ENCODE peak calls at places on chromosomes 7 and 10, in ten cellular contexts. One of them, this sample, is unnamed.
A peak's percentile ranks its signal among the peaks of the same experiment; 100 is the strongest.

GRCh38 chr10:89633484-89633883 is 11.6 kb downstream of the PANK1 start:
- DNase-seq in effector CD4-positive, alpha-beta T cell: no peak
- DNase-seq in sigmoid colon: no peak
- DNase-seq in GM12865: no peak
- DNase-seq in amniotic stem cell: no peak
- DNase-seq in stimulated activated CD4-positive, alpha-beta T cell treated with anti-CD3 and anti-CD28 coated beads, TNF-alpha, amount 100 ng/mL, for 24 hours: no peak
- DNase-seq in smooth muscle cell of the brain vasculature: no peak
- DNase-seq in prostate gland: no peak
- DNase-seq in fibroblast of villous mesenchyme: peak; percentile 85
- DNase-seq in pons: no peak
- DNase-seq in this sample: no peak

GRCh38 chr10:59622320-59622901 is 87.2 kb downstream of the SLC16A9 start:
- DNase-seq in effector CD4-positive, alpha-beta T cell: no peak
- DNase-seq in sigmoid colon: no peak
- DNase-seq in GM12865: peak; percentile 63
- DNase-seq in amniotic stem cell: no peak
- DNase-seq in stimulated activated CD4-positive, alpha-beta T cell treated with anti-CD3 and anti-CD28 coated beads, TNF-alpha, amount 100 ng/mL, for 24 hours: no peak
- DNase-seq in smooth muscle cell of the brain vasculature: peak; percentile 45
- DNase-seq in prostate gland: peak; percentile 61
- DNase-seq in fibroblast of villous mesenchyme: peak; percentile 72
- DNase-seq in pons: peak; percentile 85
- DNase-seq in this sample: no peak

GRCh38 chr7:17123020-17123419 is 175.4 kb upstream of the AHR start:
- DNase-seq in effector CD4-positive, alpha-beta T cell: no peak
- DNase-seq in sigmoid colon: no peak
- DNase-seq in GM12865: peak; percentile 29
- DNase-seq in amniotic stem cell: no peak
- DNase-seq in stimulated activated CD4-positive, alpha-beta T cell treated with anti-CD3 and anti-CD28 coated beads, TNF-alpha, amount 100 ng/mL, for 24 hours: no peak
- DNase-seq in smooth muscle cell of the brain vasculature: no peak
- DNase-seq in prostate gland: no peak
- DNase-seq in fibroblast of villous mesenchyme: peak; percentile 86
- DNase-seq in pons: peak; percentile 60
- DNase-seq in this sample: no peak

GRCh38 chr7:81232084-81232799 is 313.4 kb upstream of the SEMA3C start:
- DNase-seq in effector CD4-positive, alpha-beta T cell: no peak
- DNase-seq in sigmoid colon: no peak
- DNase-seq in GM12865: no peak
- DNase-seq in amniotic stem cell: no peak
- DNase-seq in stimulated activated CD4-positive, alpha-beta T cell treated with anti-CD3 and anti-CD28 coated beads, TNF-alpha, amount 100 ng/mL, for 24 hours: no peak
- DNase-seq in smooth muscle cell of the brain vasculature: no peak
- DNase-seq in prostate gland: peak; percentile 14
- DNase-seq in fibroblast of villous mesenchyme: no peak
- DNase-seq in pons: no peak
- DNase-seq in this sample: no peak

GRCh38 chr10:13913890-13914289 is 327.1 kb downstream of the PRPF18 start:
- DNase-seq in effector CD4-positive, alpha-beta T cell: no peak
- DNase-seq in sigmoid colon: peak; percentile 67
- DNase-seq in GM12865: peak; percentile 85
- DNase-seq in amniotic stem cell: no peak
- DNase-seq in stimulated activated CD4-positive, alpha-beta T cell treated with anti-CD3 and anti-CD28 coated beads, TNF-alpha, amount 100 ng/mL, for 24 hours: no peak
- DNase-seq in smooth muscle cell of the brain vasculature: no peak
- DNase-seq in prostate gland: no peak
- DNase-seq in fibroblast of villous mesenchyme: no peak
- DNase-seq in pons: peak; percentile 67
- DNase-seq in this sample: no peak

GRCh38 chr10:17425584-17426262 is 28.7 kb downstream of the ST8SIA6 start:
- DNase-seq in effector CD4-positive, alpha-beta T cell: peak; percentile 28
- DNase-seq in sigmoid colon: no peak
- DNase-seq in GM12865: no peak
- DNase-seq in amniotic stem cell: no peak
- DNase-seq in stimulated activated CD4-positive, alpha-beta T cell treated with anti-CD3 and anti-CD28 coated beads, TNF-alpha, amount 100 ng/mL, for 24 hours: no peak
- DNase-seq in smooth muscle cell of the brain vasculature: no peak
- DNase-seq in prostate gland: no peak
- DNase-seq in fibroblast of villous mesenchyme: no peak
- DNase-seq in pons: no peak
- DNase-seq in this sample: no peak

GRCh38 chr10:5971315-5971832 is 6.0 kb downstream of the IL15RA start:
- DNase-seq in effector CD4-positive, alpha-beta T cell: no peak
- DNase-seq in sigmoid colon: peak; percentile 66
- DNase-seq in GM12865: peak; percentile 53
- DNase-seq in amniotic stem cell: no peak
- DNase-seq in stimulated activated CD4-positive, alpha-beta T cell treated with anti-CD3 and anti-CD28 coated beads, TNF-alpha, amount 100 ng/mL, for 24 hours: no peak
- DNase-seq in smooth muscle cell of the brain vasculature: no peak
- DNase-seq in prostate gland: no peak
- DNase-seq in fibroblast of villous mesenchyme: peak; percentile 79
- DNase-seq in pons: no peak
- DNase-seq in this sample: peak; percentile 5

GRCh38 chr10:76657337-76658012 is 980.1 kb downstream of the KCNMA1 start:
- DNase-seq in effector CD4-positive, alpha-beta T cell: no peak
- DNase-seq in sigmoid colon: no peak
- DNase-seq in GM12865: no peak
- DNase-seq in amniotic stem cell: no peak
- DNase-seq in stimulated activated CD4-positive, alpha-beta T cell treated with anti-CD3 and anti-CD28 coated beads, TNF-alpha, amount 100 ng/mL, for 24 hours: no peak
- DNase-seq in smooth muscle cell of the brain vasculature: no peak
- DNase-seq in prostate gland: no peak
- DNase-seq in fibroblast of villous mesenchyme: no peak
- DNase-seq in pons: no peak
- DNase-seq in this sample: no peak

GRCh38 chr10:5071411-5072198 is 22.6 kb upstream of the AKR1C3 start:
- DNase-seq in effector CD4-positive, alpha-beta T cell: no peak
- DNase-seq in sigmoid colon: peak; percentile 91
- DNase-seq in GM12865: no peak
- DNase-seq in amniotic stem cell: no peak
- DNase-seq in stimulated activated CD4-positive, alpha-beta T cell treated with anti-CD3 and anti-CD28 coated beads, TNF-alpha, amount 100 ng/mL, for 24 hours: no peak
- DNase-seq in smooth muscle cell of the brain vasculature: peak; percentile 28
- DNase-seq in prostate gland: peak; percentile 44
- DNase-seq in fibroblast of villous mesenchyme: peak; percentile 97
- DNase-seq in pons: peak; percentile 62
- DNase-seq in this sample: no peak

GRCh38 chr10:8674230-8674629 is 619.7 kb downstream of the GATA3 start:
- DNase-seq in effector CD4-positive, alpha-beta T cell: no peak
- DNase-seq in sigmoid colon: no peak
- DNase-seq in GM12865: no peak
- DNase-seq in amniotic stem cell: no peak
- DNase-seq in stimulated activated CD4-positive, alpha-beta T cell treated with anti-CD3 and anti-CD28 coated beads, TNF-alpha, amount 100 ng/mL, for 24 hours: no peak
- DNase-seq in smooth muscle cell of the brain vasculature: no peak
- DNase-seq in prostate gland: no peak
- DNase-seq in fibroblast of villous mesenchyme: no peak
- DNase-seq in pons: no peak
- DNase-seq in this sample: no peak

GRCh38 chr7:30464231-30464660 is 14.3 kb downstream of the NOD1 start:
- DNase-seq in effector CD4-positive, alpha-beta T cell: no peak
- DNase-seq in sigmoid colon: peak; percentile 46
- DNase-seq in GM12865: peak; percentile 49
- DNase-seq in amniotic stem cell: no peak
- DNase-seq in stimulated activated CD4-positive, alpha-beta T cell treated with anti-CD3 and anti-CD28 coated beads, TNF-alpha, amount 100 ng/mL, for 24 hours: no peak
- DNase-seq in smooth muscle cell of the brain vasculature: no peak
- DNase-seq in prostate gland: no peak
- DNase-seq in fibroblast of villous mesenchyme: no peak
- DNase-seq in pons: no peak
- DNase-seq in this sample: no peak

GRCh38 chr7:2806571-2806970 is 37.5 kb downstream of the GNA12 start:
- DNase-seq in effector CD4-positive, alpha-beta T cell: no peak
- DNase-seq in sigmoid colon: no peak
- DNase-seq in GM12865: no peak
- DNase-seq in amniotic stem cell: no peak
- DNase-seq in stimulated activated CD4-positive, alpha-beta T cell treated with anti-CD3 and anti-CD28 coated beads, TNF-alpha, amount 100 ng/mL, for 24 hours: no peak
- DNase-seq in smooth muscle cell of the brain vasculature: no peak
- DNase-seq in prostate gland: no peak
- DNase-seq in fibroblast of villous mesenchyme: peak; percentile 24
- DNase-seq in pons: no peak
- DNase-seq in this sample: no peak

GRCh38 chr10:6494934-6495592 is 85.0 kb downstream of the PRKCQ start:
- DNase-seq in effector CD4-positive, alpha-beta T cell: peak; percentile 45
- DNase-seq in sigmoid colon: no peak
- DNase-seq in GM12865: no peak
- DNase-seq in amniotic stem cell: no peak
- DNase-seq in stimulated activated CD4-positive, alpha-beta T cell treated with anti-CD3 and anti-CD28 coated beads, TNF-alpha, amount 100 ng/mL, for 24 hours: no peak
- DNase-seq in smooth muscle cell of the brain vasculature: no peak
- DNase-seq in prostate gland: no peak
- DNase-seq in fibroblast of villous mesenchyme: no peak
- DNase-seq in pons: no peak
- DNase-seq in this sample: peak; percentile 21

GRCh38 chr7:83178796-83179195 is 16.1 kb upstream of the PCLO start:
- DNase-seq in effector CD4-positive, alpha-beta T cell: no peak
- DNase-seq in sigmoid colon: no peak
- DNase-seq in GM12865: no peak
- DNase-seq in amniotic stem cell: no peak
- DNase-seq in stimulated activated CD4-positive, alpha-beta T cell treated with anti-CD3 and anti-CD28 coated beads, TNF-alpha, amount 100 ng/mL, for 24 hours: no peak
- DNase-seq in smooth muscle cell of the brain vasculature: no peak
- DNase-seq in prostate gland: no peak
- DNase-seq in fibroblast of villous mesenchyme: no peak
- DNase-seq in pons: no peak
- DNase-seq in this sample: no peak

GRCh38 chr7:123460616-123461015 is 73.8 kb downstream of the IQUB start:
- DNase-seq in effector CD4-positive, alpha-beta T cell: no peak
- DNase-seq in sigmoid colon: no peak
- DNase-seq in GM12865: no peak
- DNase-seq in amniotic stem cell: no peak
- DNase-seq in stimulated activated CD4-positive, alpha-beta T cell treated with anti-CD3 and anti-CD28 coated beads, TNF-alpha, amount 100 ng/mL, for 24 hours: no peak
- DNase-seq in smooth muscle cell of the brain vasculature: peak; percentile 7
- DNase-seq in prostate gland: no peak
- DNase-seq in fibroblast of villous mesenchyme: peak; percentile 85
- DNase-seq in pons: no peak
- DNase-seq in this sample: no peak

GRCh38 chr7:157355784-157356511 is 19.1 kb downstream of the DNAJB6 start:
- DNase-seq in effector CD4-positive, alpha-beta T cell: no peak
- DNase-seq in sigmoid colon: no peak
- DNase-seq in GM12865: no peak
- DNase-seq in amniotic stem cell: no peak
- DNase-seq in stimulated activated CD4-positive, alpha-beta T cell treated with anti-CD3 and anti-CD28 coated beads, TNF-alpha, amount 100 ng/mL, for 24 hours: no peak
- DNase-seq in smooth muscle cell of the brain vasculature: no peak
- DNase-seq in prostate gland: peak; percentile 83
- DNase-seq in fibroblast of villous mesenchyme: no peak
- DNase-seq in pons: peak; percentile 56
- DNase-seq in this sample: no peak

GRCh38 chr7:154857728-154858681 is 144.9 kb downstream of the PAXIP1 start:
- DNase-seq in effector CD4-positive, alpha-beta T cell: no peak
- DNase-seq in sigmoid colon: peak; percentile 52
- DNase-seq in GM12865: no peak
- DNase-seq in amniotic stem cell: no peak
- DNase-seq in stimulated activated CD4-positive, alpha-beta T cell treated with anti-CD3 and anti-CD28 coated beads, TNF-alpha, amount 100 ng/mL, for 24 hours: no peak
- DNase-seq in smooth muscle cell of the brain vasculature: no peak
- DNase-seq in prostate gland: no peak
- DNase-seq in fibroblast of villous mesenchyme: no peak
- DNase-seq in pons: no peak
- DNase-seq in this sample: no peak

GRCh38 chr7:65251851-65252620 is 121.6 kb upstream of the ZNF92 start:
- DNase-seq in effector CD4-positive, alpha-beta T cell: no peak
- DNase-seq in sigmoid colon: peak; percentile 61
- DNase-seq in GM12865: peak; percentile 64
- DNase-seq in amniotic stem cell: no peak
- DNase-seq in stimulated activated CD4-positive, alpha-beta T cell treated with anti-CD3 and anti-CD28 coated beads, TNF-alpha, amount 100 ng/mL, for 24 hours: no peak
- DNase-seq in smooth muscle cell of the brain vasculature: no peak
- DNase-seq in prostate gland: peak; percentile 14
- DNase-seq in fibroblast of villous mesenchyme: peak; percentile 40
- DNase-seq in pons: peak; percentile 30
- DNase-seq in this sample: peak; percentile 24